ENCODE peak calls at places on chromosomes 2 and 18, in five cellular contexts. One of them, this sample, is unnamed.

GRCh38 chr2:29317077-29317517 is 201.9 kb downstream of the CLIP4 start:
- ATAC-seq in gastroesophageal sphincter: peak
- ATAC-seq in Right ventricle myocardium superior: peak
- ATAC-seq in CD4-positive, CD25-positive, alpha-beta regulatory T cell: no peak
- ATAC-seq in natural killer cell: no peak
- ATAC-seq in this sample: peak

GRCh38 chr2:177754476-177754873 is 318.1 kb downstream of the PDE11A start:
- ATAC-seq in gastroesophageal sphincter: no peak
- ATAC-seq in CD4-positive, CD25-positive, alpha-beta regulatory T cell: no peak
- ATAC-seq in natural killer cell: no peak
- ATAC-seq in Right ventricle myocardium superior: peak
- ATAC-seq in this sample: no peak

GRCh38 chr18:31190919-31191318 is 28.3 kb upstream of the DSC1 start:
- ATAC-seq in natural killer cell: no peak
- ATAC-seq in Right ventricle myocardium superior: peak
- ATAC-seq in CD4-positive, CD25-positive, alpha-beta regulatory T cell: no peak
- ATAC-seq in gastroesophageal sphincter: no peak
- ATAC-seq in this sample: no peak

GRCh38 chr2:21262426-21262940 is 138.7 kb downstream of the TDRD15 start:
- ATAC-seq in Right ventricle myocardium superior: peak
- ATAC-seq in gastroesophageal sphincter: no peak
- ATAC-seq in natural killer cell: no peak
- ATAC-seq in CD4-positive, CD25-positive, alpha-beta regulatory T cell: no peak
- ATAC-seq in this sample: no peak

GRCh38 chr2:170481201-170481600 is 233.9 kb upstream of the SP5 start:
- ATAC-seq in natural killer cell: no peak
- ATAC-seq in CD4-positive, CD25-positive, alpha-beta regulatory T cell: no peak
- ATAC-seq in gastroesophageal sphincter: no peak
- ATAC-seq in Right ventricle myocardium superior: no peak
- ATAC-seq in this sample: peak

GRCh38 chr2:102520009-102520408 is 47.0 kb downstream of the SLC9A4 start:
- ATAC-seq in Right ventricle myocardium superior: no peak
- ATAC-seq in gastroesophageal sphincter: no peak
- ATAC-seq in CD4-positive, CD25-positive, alpha-beta regulatory T cell: no peak
- ATAC-seq in natural killer cell: peak
- ATAC-seq in this sample: peak

GRCh38 chr2:196275646-196276352 is 104.4 kb upstream of the STK17B start:
- ATAC-seq in CD4-positive, CD25-positive, alpha-beta regulatory T cell: no peak
- ATAC-seq in gastroesophageal sphincter: no peak
- ATAC-seq in natural killer cell: peak
- ATAC-seq in Right ventricle myocardium superior: no peak
- ATAC-seq in this sample: peak

GRCh38 chr18:57748770-57749603 is 54.1 kb downstream of the ATP8B1 start:
- ATAC-seq in natural killer cell: no peak
- ATAC-seq in CD4-positive, CD25-positive, alpha-beta regulatory T cell: no peak
- ATAC-seq in Right ventricle myocardium superior: no peak
- ATAC-seq in gastroesophageal sphincter: no peak
- ATAC-seq in this sample: no peak

GRCh38 chr18:49664086-49664890 is 102.4 kb downstream of the LIPG start:
- ATAC-seq in CD4-positive, CD25-positive, alpha-beta regulatory T cell: no peak
- ATAC-seq in gastroesophageal sphincter: peak
- ATAC-seq in natural killer cell: no peak
- ATAC-seq in Right ventricle myocardium superior: peak
- ATAC-seq in this sample: no peak

GRCh38 chr2:118122768-118123335 is 34.6 kb downstream of the INSIG2 start:
- ATAC-seq in gastroesophageal sphincter: no peak
- ATAC-seq in CD4-positive, CD25-positive, alpha-beta regulatory T cell: no peak
- ATAC-seq in Right ventricle myocardium superior: peak
- ATAC-seq in natural killer cell: no peak
- ATAC-seq in this sample: peak

GRCh38 chr18:55422456-55423185 is 165.4 kb downstream of the TCF4 start:
- ATAC-seq in gastroesophageal sphincter: peak
- ATAC-seq in natural killer cell: no peak
- ATAC-seq in CD4-positive, CD25-positive, alpha-beta regulatory T cell: no peak
- ATAC-seq in Right ventricle myocardium superior: peak
- ATAC-seq in this sample: no peak

GRCh38 chr18:49668583-49669290 is 106.9 kb downstream of the LIPG start:
- ATAC-seq in gastroesophageal sphincter: peak
- ATAC-seq in CD4-positive, CD25-positive, alpha-beta regulatory T cell: no peak
- ATAC-seq in natural killer cell: no peak
- ATAC-seq in Right ventricle myocardium superior: peak
- ATAC-seq in this sample: no peak

GRCh38 chr2:11492720-11493119 is 26.8 kb upstream of the E2F6 start:
- ATAC-seq in Right ventricle myocardium superior: no peak
- ATAC-seq in natural killer cell: no peak
- ATAC-seq in gastroesophageal sphincter: no peak
- ATAC-seq in CD4-positive, CD25-positive, alpha-beta regulatory T cell: no peak
- ATAC-seq in this sample: no peak

GRCh38 chr18:73614812-73615211 is 532.8 kb downstream of the FBXO15 start:
- ATAC-seq in gastroesophageal sphincter: no peak
- ATAC-seq in natural killer cell: no peak
- ATAC-seq in CD4-positive, CD25-positive, alpha-beta regulatory T cell: no peak
- ATAC-seq in Right ventricle myocardium superior: no peak
- ATAC-seq in this sample: no peak

GRCh38 chr18:49601211-49601610 is 39.4 kb downstream of the LIPG start:
- ATAC-seq in CD4-positive, CD25-positive, alpha-beta regulatory T cell: no peak
- ATAC-seq in Right ventricle myocardium superior: no peak
- ATAC-seq in gastroesophageal sphincter: no peak
- ATAC-seq in natural killer cell: no peak
- ATAC-seq in this sample: no peak

GRCh38 chr2:176997792-176998169 is 214.8 kb upstream of the HNRNPA3 start:
- ATAC-seq in gastroesophageal sphincter: no peak
- ATAC-seq in Right ventricle myocardium superior: no peak
- ATAC-seq in natural killer cell: no peak
- ATAC-seq in CD4-positive, CD25-positive, alpha-beta regulatory T cell: no peak
- ATAC-seq in this sample: peak

GRCh38 chr2:75200140-75200985 is 1.0 kb upstream of the TACR1 start:
- ATAC-seq in CD4-positive, CD25-positive, alpha-beta regulatory T cell: no peak
- ATAC-seq in gastroesophageal sphincter: peak
- ATAC-seq in Right ventricle myocardium superior: peak
- ATAC-seq in natural killer cell: no peak
- ATAC-seq in this sample: no peak

GRCh38 chr18:13100942-13101658 is 109.9 kb downstream of the CEP192 start:
- ATAC-seq in CD4-positive, CD25-positive, alpha-beta regulatory T cell: no peak
- ATAC-seq in Right ventricle myocardium superior: peak
- ATAC-seq in natural killer cell: no peak
- ATAC-seq in gastroesophageal sphincter: no peak
- ATAC-seq in this sample: no peak

GRCh38 chr2:107570876-107571275 is 255.8 kb upstream of the RGPD4 start:
- ATAC-seq in gastroesophageal sphincter: no peak
- ATAC-seq in CD4-positive, CD25-positive, alpha-beta regulatory T cell: no peak
- ATAC-seq in Right ventricle myocardium superior: no peak
- ATAC-seq in natural killer cell: no peak
- ATAC-seq in this sample: no peak

GRCh38 chr2:26890341-26891000 is 42.5 kb downstream of the DPYSL5 start:
- ATAC-seq in CD4-positive, CD25-positive, alpha-beta regulatory T cell: no peak
- ATAC-seq in natural killer cell: no peak
- ATAC-seq in gastroesophageal sphincter: no peak
- ATAC-seq in Right ventricle myocardium superior: no peak
- ATAC-seq in this sample: no peak

GRCh38 chr2:141423212-141423611 is 707.6 kb downstream of the LRP1B start:
- ATAC-seq in gastroesophageal sphincter: no peak
- ATAC-seq in Right ventricle myocardium superior: no peak
- ATAC-seq in natural killer cell: no peak
- ATAC-seq in CD4-positive, CD25-positive, alpha-beta regulatory T cell: no peak
- ATAC-seq in this sample: no peak

GRCh38 chr18:28112056-28112470 is 64.9 kb downstream of the CDH2 start:
- ATAC-seq in gastroesophageal sphincter: no peak
- ATAC-seq in natural killer cell: no peak
- ATAC-seq in CD4-positive, CD25-positive, alpha-beta regulatory T cell: no peak
- ATAC-seq in Right ventricle myocardium superior: peak
- ATAC-seq in this sample: no peak

GRCh38 chr2:119694994-119695521 is 16.1 kb downstream of the TMEM177 start:
- ATAC-seq in natural killer cell: no peak
- ATAC-seq in gastroesophageal sphincter: no peak
- ATAC-seq in Right ventricle myocardium superior: no peak
- ATAC-seq in CD4-positive, CD25-positive, alpha-beta regulatory T cell: no peak
- ATAC-seq in this sample: peak

GRCh38 chr2:75499534-75499933 is 61.2 kb downstream of the EVA1A start:
- ATAC-seq in CD4-positive, CD25-positive, alpha-beta regulatory T cell: no peak
- ATAC-seq in natural killer cell: no peak
- ATAC-seq in Right ventricle myocardium superior: no peak
- ATAC-seq in gastroesophageal sphincter: no peak
- ATAC-seq in this sample: no peak

GRCh38 chr2:203341741-203342310 is 13.6 kb downstream of the ABI2 start:
- ATAC-seq in natural killer cell: no peak
- ATAC-seq in CD4-positive, CD25-positive, alpha-beta regulatory T cell: no peak
- ATAC-seq in Right ventricle myocardium superior: no peak
- ATAC-seq in gastroesophageal sphincter: no peak
- ATAC-seq in this sample: no peak

GRCh38 chr18:63137999-63138448 is 181.5 kb downstream of the BCL2 start:
- ATAC-seq in CD4-positive, CD25-positive, alpha-beta regulatory T cell: peak
- ATAC-seq in Right ventricle myocardium superior: peak
- ATAC-seq in gastroesophageal sphincter: peak
- ATAC-seq in natural killer cell: peak
- ATAC-seq in this sample: peak

GRCh38 chr18:48841381-48842258 is 109.1 kb downstream of the SMAD7 start:
- ATAC-seq in CD4-positive, CD25-positive, alpha-beta regulatory T cell: no peak
- ATAC-seq in gastroesophageal sphincter: peak
- ATAC-seq in Right ventricle myocardium superior: peak
- ATAC-seq in natural killer cell: no peak
- ATAC-seq in this sample: no peak

GRCh38 chr2:68423966-68424650 is 43.0 kb downstream of the FBXO48 start:
- ATAC-seq in natural killer cell: peak
- ATAC-seq in CD4-positive, CD25-positive, alpha-beta regulatory T cell: peak
- ATAC-seq in Right ventricle myocardium superior: no peak
- ATAC-seq in gastroesophageal sphincter: no peak
- ATAC-seq in this sample: peak

GRCh38 chr2:173955867-173956266 is 9.3 kb downstream of the SP3 start:
- ATAC-seq in gastroesophageal sphincter: no peak
- ATAC-seq in Right ventricle myocardium superior: no peak
- ATAC-seq in CD4-positive, CD25-positive, alpha-beta regulatory T cell: no peak
- ATAC-seq in natural killer cell: no peak
- ATAC-seq in this sample: no peak

GRCh38 chr2:137963535-137964065 is 673 bp upstream of the HNMT start:
- ATAC-seq in natural killer cell: no peak
- ATAC-seq in Right ventricle myocardium superior: peak
- ATAC-seq in gastroesophageal sphincter: peak
- ATAC-seq in CD4-positive, CD25-positive, alpha-beta regulatory T cell: no peak
- ATAC-seq in this sample: no peak

GRCh38 chr2:95296036-95296435 is 1.1 kb upstream of the KCNIP3 start:
- ATAC-seq in gastroesophageal sphincter: no peak
- ATAC-seq in natural killer cell: no peak
- ATAC-seq in CD4-positive, CD25-positive, alpha-beta regulatory T cell: no peak
- ATAC-seq in Right ventricle myocardium superior: no peak
- ATAC-seq in this sample: no peak

GRCh38 chr2:197869030-197869429 is 64.6 kb downstream of the PLCL1 start:
- ATAC-seq in gastroesophageal sphincter: no peak
- ATAC-seq in Right ventricle myocardium superior: no peak
- ATAC-seq in natural killer cell: no peak
- ATAC-seq in CD4-positive, CD25-positive, alpha-beta regulatory T cell: no peak
- ATAC-seq in this sample: no peak

GRCh38 chr2:238702276-238702675 is 145.6 kb upstream of the TWIST2 start:
- ATAC-seq in Right ventricle myocardium superior: no peak
- ATAC-seq in gastroesophageal sphincter: no peak
- ATAC-seq in CD4-positive, CD25-positive, alpha-beta regulatory T cell: no peak
- ATAC-seq in natural killer cell: no peak
- ATAC-seq in this sample: no peak

GRCh38 chr2:45119038-45119437 is 109.8 kb upstream of the SIX2 start:
- ATAC-seq in CD4-positive, CD25-positive, alpha-beta regulatory T cell: no peak
- ATAC-seq in Right ventricle myocardium superior: no peak
- ATAC-seq in natural killer cell: no peak
- ATAC-seq in gastroesophageal sphincter: no peak
- ATAC-seq in this sample: no peak

GRCh38 chr18:31573047-31573446 is 18.6 kb upstream of the TTR start:
- ATAC-seq in gastroesophageal sphincter: no peak
- ATAC-seq in CD4-positive, CD25-positive, alpha-beta regulatory T cell: no peak
- ATAC-seq in natural killer cell: no peak
- ATAC-seq in Right ventricle myocardium superior: no peak
- ATAC-seq in this sample: no peak

GRCh38 chr2:190501702-190502407 is 32.7 kb downstream of the NEMP2 start:
- ATAC-seq in natural killer cell: no peak
- ATAC-seq in Right ventricle myocardium superior: no peak
- ATAC-seq in CD4-positive, CD25-positive, alpha-beta regulatory T cell: no peak
- ATAC-seq in gastroesophageal sphincter: no peak
- ATAC-seq in this sample: peak

This sample was measured in activated T-helper 17 cell treated with anti-CD3 and anti-CD28 coated beads, Interleukin-2, amount 50 U/mL, for 72 hours.